ENCODE peak calls at places on chromosomes 7 and 10, in five cellular contexts. One of them, this sample, is unnamed.

GRCh38 chr10:15558136-15558535 is 161.6 kb downstream of the ITGA8 start:
- DNase-seq in GM12878: no peak
- DNase-seq in NT2/D1: no peak
- DNase-seq in HCT116: no peak
- DNase-seq in K562: no peak
- DNase-seq in this sample: no peak

GRCh38 chr10:97539523-97540200 is 32.9 kb upstream of the ANKRD2 start:
- DNase-seq in GM12878: no peak
- DNase-seq in NT2/D1: no peak
- DNase-seq in HCT116: no peak
- DNase-seq in K562: no peak
- DNase-seq in this sample: no peak

GRCh38 chr7:101137651-101138148 is 10.8 kb downstream of the SERPINE1 start:
- DNase-seq in GM12878: no peak
- DNase-seq in NT2/D1: no peak
- DNase-seq in HCT116: no peak
- DNase-seq in K562: no peak
- DNase-seq in this sample: no peak

GRCh38 chr10:78904196-78904595 is 164.6 kb upstream of the ZMIZ1 start:
- DNase-seq in GM12878: no peak
- DNase-seq in NT2/D1: no peak
- DNase-seq in HCT116: no peak
- DNase-seq in K562: no peak
- DNase-seq in this sample: no peak

GRCh38 chr7:66330961-66331360 is 125.8 kb downstream of the TPST1 start:
- DNase-seq in GM12878: no peak
- DNase-seq in NT2/D1: no peak
- DNase-seq in HCT116: no peak
- DNase-seq in K562: no peak
- DNase-seq in this sample: peak

GRCh38 chr10:112643600-112643999 is 196.6 kb downstream of the VTI1A start:
- DNase-seq in GM12878: no peak
- DNase-seq in NT2/D1: no peak
- DNase-seq in HCT116: no peak
- DNase-seq in K562: no peak
- DNase-seq in this sample: no peak

GRCh38 chr10:24917493-24917892 is 34.9 kb downstream of the PRTFDC1 start:
- DNase-seq in GM12878: no peak
- DNase-seq in NT2/D1: no peak
- DNase-seq in HCT116: no peak
- DNase-seq in K562: no peak
- DNase-seq in this sample: no peak

GRCh38 chr7:100675581-100676350 is 2.2 kb downstream of the GNB2 start:
- DNase-seq in GM12878: peak
- DNase-seq in NT2/D1: no peak
- DNase-seq in HCT116: no peak
- DNase-seq in K562: peak
- DNase-seq in this sample: peak

GRCh38 chr10:30433286-30433778 is 652 bp upstream of the MAP3K8 start:
- DNase-seq in GM12878: no peak
- DNase-seq in NT2/D1: no peak
- DNase-seq in HCT116: peak
- DNase-seq in K562: no peak
- DNase-seq in this sample: peak

GRCh38 chr10:16662889-16663288 is 141.2 kb upstream of the C1QL3 start:
- DNase-seq in GM12878: no peak
- DNase-seq in NT2/D1: no peak
- DNase-seq in HCT116: no peak
- DNase-seq in K562: no peak
- DNase-seq in this sample: no peak

GRCh38 chr10:117541405-117541908 is 1.1 kb upstream of the EMX2 start:
- DNase-seq in GM12878: no peak
- DNase-seq in NT2/D1: no peak
- DNase-seq in HCT116: no peak
- DNase-seq in K562: no peak
- DNase-seq in this sample: no peak

DNA sequence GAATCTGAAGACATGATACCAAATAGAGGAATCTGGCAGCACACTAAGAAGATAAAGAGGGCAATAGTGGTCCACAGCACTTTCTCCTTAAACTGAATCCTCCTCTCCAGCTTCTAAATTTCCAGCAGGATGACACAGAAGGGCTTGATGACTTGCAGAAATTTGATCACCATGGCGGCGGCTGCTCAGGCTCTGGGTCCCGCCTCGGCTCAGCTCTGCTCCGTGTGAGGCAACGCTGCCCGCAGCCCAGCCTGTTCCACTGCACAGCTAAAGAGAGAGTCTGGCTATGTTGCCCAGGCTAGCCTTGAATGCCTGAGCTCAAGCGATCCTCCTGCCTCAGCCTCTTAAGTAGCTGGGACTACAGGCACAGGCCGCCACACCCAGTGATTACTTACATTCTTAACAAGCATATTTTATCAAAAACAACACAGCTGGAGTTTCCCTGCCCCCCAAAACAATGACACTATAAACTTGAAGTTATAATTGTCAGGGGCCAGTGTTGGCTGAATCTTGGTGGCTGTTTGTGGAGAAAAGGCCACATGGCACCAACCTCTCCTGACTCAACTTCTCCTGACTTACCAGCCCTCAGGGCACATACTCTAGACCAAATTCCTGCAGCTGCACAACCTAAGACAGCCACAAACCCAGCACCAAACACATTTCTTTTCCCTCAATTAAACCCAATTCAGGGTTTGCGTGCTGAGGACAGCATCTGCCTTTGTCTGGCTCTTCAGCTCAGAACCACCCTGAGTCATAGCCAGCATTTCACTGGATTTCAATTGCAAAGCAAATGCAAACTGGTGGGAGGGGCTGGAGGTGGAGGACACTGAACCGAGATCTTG is 11.6 kb upstream of the TNPO3 start:
- DNase-seq in GM12878: no peak
- DNase-seq in NT2/D1: peak
- DNase-seq in HCT116: no peak
- DNase-seq in K562: peak
- DNase-seq in this sample: no peak
- TF ChIP-seq YY1 in GM12878: no peak
- TF ChIP-seq YY1 in NT2/D1: no peak
- TF ChIP-seq YY1 in HCT116: no peak
- TF ChIP-seq YY1 in K562: peak
- TF ChIP-seq YY1 in this sample: no peak

DNA sequence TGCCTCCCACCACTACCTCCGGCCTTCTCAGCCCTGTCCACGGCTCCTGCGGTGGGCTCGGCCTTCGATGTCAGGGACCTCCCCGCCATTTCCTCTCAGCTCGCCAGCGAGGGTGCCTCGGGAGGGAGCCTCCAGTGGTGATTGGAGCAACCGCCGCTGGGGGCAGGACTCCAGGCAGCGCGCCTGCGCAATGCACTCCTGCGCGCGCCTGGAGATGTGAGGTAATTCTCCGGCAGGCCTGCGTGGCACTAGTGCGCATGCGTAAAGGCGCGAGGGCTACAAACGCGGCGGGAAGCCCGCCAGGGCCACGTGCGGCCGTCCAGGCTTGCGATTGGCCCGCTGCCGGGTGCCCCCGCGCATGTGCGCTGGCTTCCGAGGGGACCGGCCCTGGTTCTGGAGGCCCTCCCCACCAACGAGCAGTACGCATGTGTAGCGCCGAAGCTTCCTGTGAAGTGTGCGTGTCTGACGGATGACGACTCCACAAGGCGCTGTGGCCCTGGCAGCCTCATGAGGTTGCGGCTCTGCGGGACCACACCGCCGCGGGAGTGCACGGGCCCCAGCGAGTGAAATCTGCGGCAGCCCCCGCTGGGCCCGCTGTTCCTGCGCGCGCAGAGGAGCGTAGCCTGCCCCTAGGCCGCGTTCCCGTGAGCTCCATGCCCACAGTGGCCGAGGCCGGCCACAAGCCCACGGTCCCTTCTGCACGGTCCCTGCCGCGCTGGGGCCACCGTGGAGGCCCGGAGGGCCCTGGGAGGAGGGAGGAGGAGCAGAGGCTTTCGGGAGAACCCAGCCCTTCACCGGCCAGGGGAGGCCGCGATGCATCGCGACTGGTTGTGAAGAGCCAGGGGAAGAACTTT is at the start of gene SYCE1:
- DNase-seq in GM12878: no peak
- DNase-seq in NT2/D1: no peak
- DNase-seq in HCT116: no peak
- DNase-seq in K562: peak
- DNase-seq in this sample: no peak
- TF ChIP-seq YY1 in GM12878: no peak
- TF ChIP-seq YY1 in NT2/D1: no peak
- TF ChIP-seq YY1 in HCT116: no peak
- TF ChIP-seq YY1 in K562: no peak
- TF ChIP-seq YY1 in this sample: no peak

GRCh38 chr7:2431260-2431867 is 28.0 kb downstream of the CHST12 start:
- DNase-seq in GM12878: no peak
- DNase-seq in NT2/D1: no peak
- DNase-seq in HCT116: no peak
- DNase-seq in K562: peak
- DNase-seq in this sample: peak
- TF ChIP-seq YY1 in GM12878: no peak
- TF ChIP-seq YY1 in NT2/D1: no peak
- TF ChIP-seq YY1 in HCT116: no peak
- TF ChIP-seq YY1 in K562: no peak
- TF ChIP-seq YY1 in this sample: no peak

GRCh38 chr7:107045195-107045960 is 873 bp downstream of the PRKAR2B start:
- DNase-seq in GM12878: no peak
- DNase-seq in NT2/D1: no peak
- DNase-seq in HCT116: no peak
- DNase-seq in K562: no peak
- DNase-seq in this sample: peak

GRCh38 chr7:107044347-107045194 is at the start of gene PRKAR2B:
- DNase-seq in GM12878: no peak
- DNase-seq in NT2/D1: peak
- DNase-seq in HCT116: peak
- DNase-seq in K562: peak
- DNase-seq in this sample: peak

GRCh38 chr7:107043916-107044346 is 574 bp upstream of the PRKAR2B start:
- DNase-seq in GM12878: no peak
- DNase-seq in NT2/D1: no peak
- DNase-seq in HCT116: no peak
- DNase-seq in K562: no peak
- DNase-seq in this sample: no peak

GRCh38 chr7:107046511-107047259 is 2.2 kb downstream of the PRKAR2B start:
- DNase-seq in GM12878: no peak
- DNase-seq in NT2/D1: no peak
- DNase-seq in HCT116: no peak
- DNase-seq in K562: no peak
- DNase-seq in this sample: no peak

DNA sequence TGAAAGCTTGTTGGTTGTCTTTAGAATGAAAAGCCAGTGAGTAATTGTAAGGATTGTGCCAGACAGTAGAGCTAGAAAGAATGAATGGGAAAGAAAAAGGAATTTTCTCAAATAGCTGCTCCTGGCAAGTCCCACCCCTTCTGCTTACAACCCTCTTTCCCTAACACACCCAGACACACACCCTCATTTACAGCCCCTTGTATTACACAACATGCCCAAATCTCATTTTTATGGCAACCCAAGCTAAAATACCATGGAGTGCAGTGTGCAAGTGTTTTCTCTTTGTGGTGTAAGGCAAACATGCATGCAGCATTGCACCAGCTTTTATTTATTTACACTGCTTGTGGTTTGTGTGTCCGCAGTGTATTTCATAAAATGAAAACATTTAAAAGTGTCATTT is 1.5 kb downstream of the PRKAR2B start:
- DNase-seq in GM12878: no peak
- DNase-seq in NT2/D1: no peak
- DNase-seq in HCT116: no peak
- DNase-seq in K562: peak
- DNase-seq in this sample: no peak
- TF ChIP-seq YY1 in GM12878: no peak
- TF ChIP-seq YY1 in NT2/D1: no peak
- TF ChIP-seq YY1 in HCT116: no peak
- TF ChIP-seq YY1 in K562: no peak
- TF ChIP-seq YY1 in this sample: no peak

GRCh38 chr10:125606406-125606805 is 76.6 kb downstream of the TEX36 start:
- DNase-seq in GM12878: no peak
- DNase-seq in NT2/D1: no peak
- DNase-seq in HCT116: no peak
- DNase-seq in K562: no peak
- DNase-seq in this sample: peak
- TF ChIP-seq YY1 in GM12878: no peak
- TF ChIP-seq YY1 in NT2/D1: no peak
- TF ChIP-seq YY1 in HCT116: no peak
- TF ChIP-seq YY1 in K562: no peak
- TF ChIP-seq YY1 in this sample: no peak